ENCODE peak calls at places on chromosomes 13 and 19, in seven cellular contexts. One of them, this sample, is unnamed.

GRCh38 chr13:100983111-100983510 is 308.5 kb upstream of the TMTC4 start:
- DNase-seq in dorsolateral prefrontal cortex: no peak
- DNase-seq in astrocyte of the spinal cord: peak
- DNase-seq in ovary: no peak
- DNase-seq in stomach: no peak
- DNase-seq in brain microvascular endothelial cell: no peak
- DNase-seq in Caco-2: no peak
- DNase-seq in this sample: no peak

GRCh38 chr13:21013682-21014038 is 47.7 kb downstream of the LATS2 start:
- DNase-seq in dorsolateral prefrontal cortex: no peak
- DNase-seq in brain microvascular endothelial cell: no peak
- DNase-seq in Caco-2: no peak
- DNase-seq in astrocyte of the spinal cord: no peak
- DNase-seq in ovary: no peak
- DNase-seq in stomach: no peak
- DNase-seq in this sample: no peak

GRCh38 chr19:13228561-13228960 is 78.3 kb downstream of the IER2 start:
- DNase-seq in astrocyte of the spinal cord: no peak
- DNase-seq in dorsolateral prefrontal cortex: no peak
- DNase-seq in ovary: no peak
- DNase-seq in brain microvascular endothelial cell: no peak
- DNase-seq in stomach: no peak
- DNase-seq in Caco-2: no peak
- DNase-seq in this sample: no peak

GRCh38 chr13:57612568-57612967 is 19.0 kb upstream of the PCDH17 start:
- DNase-seq in dorsolateral prefrontal cortex: no peak
- DNase-seq in ovary: no peak
- DNase-seq in stomach: no peak
- DNase-seq in brain microvascular endothelial cell: no peak
- DNase-seq in astrocyte of the spinal cord: no peak
- DNase-seq in Caco-2: no peak
- DNase-seq in this sample: no peak

GRCh38 chr13:78409172-78409571 is 194.2 kb downstream of the POU4F1 start:
- DNase-seq in stomach: no peak
- DNase-seq in ovary: no peak
- DNase-seq in astrocyte of the spinal cord: no peak
- DNase-seq in brain microvascular endothelial cell: no peak
- DNase-seq in dorsolateral prefrontal cortex: no peak
- DNase-seq in Caco-2: no peak
- DNase-seq in this sample: no peak

GRCh38 chr13:66911411-66911939 is 318.7 kb downstream of the PCDH9 start:
- DNase-seq in ovary: no peak
- DNase-seq in stomach: no peak
- DNase-seq in Caco-2: no peak
- DNase-seq in astrocyte of the spinal cord: no peak
- DNase-seq in brain microvascular endothelial cell: no peak
- DNase-seq in dorsolateral prefrontal cortex: no peak
- DNase-seq in this sample: no peak

GRCh38 chr19:8973501-8974091 is 36.6 kb downstream of the MUC16 start:
- DNase-seq in Caco-2: peak
- DNase-seq in stomach: no peak
- DNase-seq in ovary: no peak
- DNase-seq in brain microvascular endothelial cell: peak
- DNase-seq in astrocyte of the spinal cord: no peak
- DNase-seq in dorsolateral prefrontal cortex: no peak
- DNase-seq in this sample: peak

GRCh38 chr13:91346848-91347211 is 657 bp upstream of the MIR17HG start:
- DNase-seq in brain microvascular endothelial cell: no peak
- DNase-seq in Caco-2: peak
- DNase-seq in ovary: peak
- DNase-seq in astrocyte of the spinal cord: peak
- DNase-seq in dorsolateral prefrontal cortex: peak
- DNase-seq in stomach: no peak
- DNase-seq in this sample: peak

GRCh38 chr19:41367848-41368301 is 3.9 kb upstream of the B9D2 start:
- DNase-seq in dorsolateral prefrontal cortex: no peak
- DNase-seq in brain microvascular endothelial cell: peak
- DNase-seq in stomach: no peak
- DNase-seq in ovary: no peak
- DNase-seq in Caco-2: no peak
- DNase-seq in astrocyte of the spinal cord: peak
- DNase-seq in this sample: peak

GRCh38 chr19:7940841-7941240 is 2.6 kb downstream of the TIMM44 start:
- DNase-seq in dorsolateral prefrontal cortex: no peak
- DNase-seq in stomach: no peak
- DNase-seq in ovary: no peak
- DNase-seq in astrocyte of the spinal cord: no peak
- DNase-seq in Caco-2: no peak
- DNase-seq in brain microvascular endothelial cell: no peak
- DNase-seq in this sample: no peak

GRCh38 chr19:13764101-13764807 is at the start of gene MRI1:
- DNase-seq in dorsolateral prefrontal cortex: peak
- DNase-seq in stomach: peak
- DNase-seq in Caco-2: peak
- DNase-seq in astrocyte of the spinal cord: peak
- DNase-seq in brain microvascular endothelial cell: no peak
- DNase-seq in ovary: peak
- DNase-seq in this sample: peak

GRCh38 chr19:33186835-33187540 is 7.1 kb upstream of the LRP3 start:
- DNase-seq in astrocyte of the spinal cord: no peak
- DNase-seq in ovary: no peak
- DNase-seq in Caco-2: no peak
- DNase-seq in dorsolateral prefrontal cortex: no peak
- DNase-seq in stomach: no peak
- DNase-seq in brain microvascular endothelial cell: no peak
- DNase-seq in this sample: no peak

GRCh38 chr13:45623516-45624090 is 8.1 kb upstream of the ERICH6B start:
- DNase-seq in astrocyte of the spinal cord: peak
- DNase-seq in Caco-2: peak
- DNase-seq in dorsolateral prefrontal cortex: no peak
- DNase-seq in stomach: no peak
- DNase-seq in brain microvascular endothelial cell: no peak
- DNase-seq in ovary: no peak
- DNase-seq in this sample: peak

GRCh38 chr13:52665325-52665724 is 12.7 kb downstream of the SUGT1 start:
- DNase-seq in stomach: no peak
- DNase-seq in brain microvascular endothelial cell: no peak
- DNase-seq in Caco-2: no peak
- DNase-seq in ovary: no peak
- DNase-seq in dorsolateral prefrontal cortex: no peak
- DNase-seq in astrocyte of the spinal cord: peak
- DNase-seq in this sample: peak

GRCh38 chr13:112876305-112877000 is 92.6 kb upstream of the MCF2L start:
- DNase-seq in astrocyte of the spinal cord: no peak
- DNase-seq in brain microvascular endothelial cell: no peak
- DNase-seq in ovary: no peak
- DNase-seq in dorsolateral prefrontal cortex: no peak
- DNase-seq in stomach: no peak
- DNase-seq in Caco-2: no peak
- DNase-seq in this sample: no peak

GRCh38 chr19:15038304-15038703 is 11.0 kb upstream of the CASP14 start:
- DNase-seq in brain microvascular endothelial cell: no peak
- DNase-seq in dorsolateral prefrontal cortex: no peak
- DNase-seq in astrocyte of the spinal cord: peak
- DNase-seq in ovary: no peak
- DNase-seq in Caco-2: no peak
- DNase-seq in stomach: no peak
- DNase-seq in this sample: peak

GRCh38 chr13:95235944-95236343 is 65.3 kb downstream of the ABCC4 start:
- DNase-seq in Caco-2: no peak
- DNase-seq in brain microvascular endothelial cell: no peak
- DNase-seq in stomach: no peak
- DNase-seq in ovary: no peak
- DNase-seq in astrocyte of the spinal cord: no peak
- DNase-seq in dorsolateral prefrontal cortex: no peak
- DNase-seq in this sample: no peak

GRCh38 chr19:6459356-6460098 is at the start of gene SLC25A23:
- DNase-seq in brain microvascular endothelial cell: peak
- DNase-seq in stomach: peak
- DNase-seq in ovary: peak
- DNase-seq in dorsolateral prefrontal cortex: peak
- DNase-seq in Caco-2: peak
- DNase-seq in astrocyte of the spinal cord: peak
- DNase-seq in this sample: peak

GRCh38 chr19:48629297-48629598 is 7.9 kb downstream of the DBP start:
- DNase-seq in astrocyte of the spinal cord: no peak
- DNase-seq in stomach: no peak
- DNase-seq in ovary: no peak
- DNase-seq in brain microvascular endothelial cell: no peak
- DNase-seq in Caco-2: no peak
- DNase-seq in dorsolateral prefrontal cortex: no peak
- DNase-seq in this sample: no peak

GRCh38 chr19:30344446-30345425 is 27.4 kb upstream of the ZNF536 start:
- DNase-seq in ovary: no peak
- DNase-seq in brain microvascular endothelial cell: no peak
- DNase-seq in stomach: no peak
- DNase-seq in Caco-2: no peak
- DNase-seq in dorsolateral prefrontal cortex: no peak
- DNase-seq in astrocyte of the spinal cord: no peak
- DNase-seq in this sample: no peak

GRCh38 chr19:44738161-44738535 is 10.4 kb upstream of the BCL3 start:
- DNase-seq in astrocyte of the spinal cord: no peak
- DNase-seq in ovary: no peak
- DNase-seq in brain microvascular endothelial cell: no peak
- DNase-seq in Caco-2: no peak
- DNase-seq in stomach: no peak
- DNase-seq in dorsolateral prefrontal cortex: no peak
- DNase-seq in this sample: no peak

GRCh38 chr19:44741841-44742352 is 6.6 kb upstream of the BCL3 start:
- DNase-seq in brain microvascular endothelial cell: peak
- DNase-seq in Caco-2: peak
- DNase-seq in dorsolateral prefrontal cortex: peak
- DNase-seq in ovary: peak
- DNase-seq in stomach: peak
- DNase-seq in astrocyte of the spinal cord: peak
- DNase-seq in this sample: peak

GRCh38 chr19:44740351-44740824 is 8.1 kb upstream of the BCL3 start:
- DNase-seq in stomach: no peak
- DNase-seq in astrocyte of the spinal cord: no peak
- DNase-seq in brain microvascular endothelial cell: no peak
- DNase-seq in dorsolateral prefrontal cortex: no peak
- DNase-seq in ovary: no peak
- DNase-seq in Caco-2: no peak
- DNase-seq in this sample: no peak

GRCh38 chr19:44738603-44739585 is 9.6 kb upstream of the BCL3 start:
- DNase-seq in dorsolateral prefrontal cortex: no peak
- DNase-seq in stomach: peak
- DNase-seq in ovary: no peak
- DNase-seq in Caco-2: no peak
- DNase-seq in brain microvascular endothelial cell: no peak
- DNase-seq in astrocyte of the spinal cord: no peak
- DNase-seq in this sample: no peak

DNA sequence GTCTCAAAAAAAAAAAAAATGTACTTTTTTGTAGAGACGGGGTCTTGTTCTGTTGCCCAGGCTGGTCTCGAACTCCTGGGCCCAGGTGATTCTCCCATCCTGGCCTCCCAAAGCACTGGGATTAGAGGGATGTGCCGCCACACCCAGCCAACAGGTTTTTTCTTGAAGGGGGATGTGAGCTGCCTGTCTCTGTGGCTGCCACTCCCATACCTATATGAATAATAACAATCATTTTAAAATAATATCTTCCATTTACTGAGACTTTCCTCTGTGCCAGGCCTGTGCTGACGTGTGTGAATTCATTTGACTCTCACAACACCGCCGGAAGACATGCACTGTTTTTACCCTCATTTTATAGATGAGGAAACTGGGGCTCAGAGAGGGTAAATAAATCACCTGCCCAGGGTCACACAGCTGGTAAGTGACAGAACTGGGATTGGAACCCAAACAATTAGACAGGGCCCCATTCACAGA is 7.2 kb upstream of the BCL3 start:
- DNase-seq in astrocyte of the spinal cord: no peak
- DNase-seq in stomach: no peak
- DNase-seq in ovary: no peak
- DNase-seq in dorsolateral prefrontal cortex: no peak
- DNase-seq in Caco-2: no peak
- DNase-seq in brain microvascular endothelial cell: no peak
- DNase-seq in this sample: no peak
- H3K4me3 ChIP-seq in astrocyte of the spinal cord: no peak
- H3K4me3 ChIP-seq in stomach: no peak
- H3K4me3 ChIP-seq in ovary: no peak
- H3K4me3 ChIP-seq in dorsolateral prefrontal cortex: no peak
- H3K4me3 ChIP-seq in Caco-2: no peak
- H3K4me3 ChIP-seq in brain microvascular endothelial cell: no peak
- H3K4me3 ChIP-seq in this sample: no peak

GRCh38 chr13:50170447-50171037 is 155.3 kb downstream of the KCNRG start:
- DNase-seq in brain microvascular endothelial cell: no peak
- DNase-seq in Caco-2: no peak
- DNase-seq in astrocyte of the spinal cord: peak
- DNase-seq in ovary: no peak
- DNase-seq in stomach: no peak
- DNase-seq in dorsolateral prefrontal cortex: no peak
- DNase-seq in this sample: peak
- TF ChIP-seq CTCF in brain microvascular endothelial cell: peak
- TF ChIP-seq CTCF in Caco-2: peak
- TF ChIP-seq CTCF in astrocyte of the spinal cord: peak
- TF ChIP-seq CTCF in ovary: no peak
- TF ChIP-seq CTCF in stomach: peak
- TF ChIP-seq CTCF in dorsolateral prefrontal cortex: peak
- TF ChIP-seq CTCF in this sample: peak

DNA sequence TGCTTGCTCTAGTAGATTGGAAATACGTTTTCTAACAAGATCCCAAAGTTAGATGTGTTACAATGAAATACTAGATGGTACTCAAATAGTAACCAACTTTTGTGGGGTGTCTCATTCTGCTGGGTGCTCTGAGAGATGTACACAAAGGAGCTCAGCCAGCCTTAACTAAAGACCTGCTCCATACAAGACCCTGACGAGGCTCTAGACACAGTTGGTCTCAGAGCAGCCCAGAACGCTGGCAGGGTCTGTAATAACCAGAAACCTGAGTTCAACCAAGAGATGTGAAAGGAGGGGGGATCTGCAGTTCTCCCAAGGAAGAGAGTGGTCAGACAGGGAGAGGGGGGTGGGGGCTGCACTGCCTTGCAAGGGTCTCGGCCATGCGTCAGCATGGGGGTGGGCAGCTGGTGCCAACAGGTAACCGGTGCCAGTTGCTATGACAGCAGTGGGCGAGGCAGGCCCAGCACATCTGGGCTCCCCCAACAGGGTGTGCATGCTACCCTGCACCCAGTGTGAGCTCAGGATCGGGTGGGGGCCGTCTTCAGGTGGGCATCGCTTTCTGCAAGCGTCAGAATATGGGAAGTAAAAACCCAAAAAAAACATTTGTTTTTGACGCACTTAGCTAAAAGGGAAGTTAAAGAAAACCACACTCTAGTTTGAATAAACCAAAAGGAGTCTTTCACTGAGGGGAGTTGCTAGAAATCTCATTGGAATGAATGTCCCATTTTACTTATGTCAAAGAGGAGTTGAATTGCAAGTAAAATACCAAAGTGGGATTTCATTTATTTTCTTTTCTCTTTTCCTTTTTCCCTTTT is 68.0 kb upstream of the GPR183 start:
- DNase-seq in brain microvascular endothelial cell: no peak
- DNase-seq in ovary: no peak
- DNase-seq in astrocyte of the spinal cord: no peak
- DNase-seq in Caco-2: no peak
- DNase-seq in dorsolateral prefrontal cortex: no peak
- DNase-seq in stomach: no peak
- DNase-seq in this sample: no peak
- H3K4me3 ChIP-seq in brain microvascular endothelial cell: no peak
- H3K4me3 ChIP-seq in ovary: no peak
- H3K4me3 ChIP-seq in astrocyte of the spinal cord: no peak
- H3K4me3 ChIP-seq in Caco-2: no peak
- H3K4me3 ChIP-seq in dorsolateral prefrontal cortex: no peak
- H3K4me3 ChIP-seq in stomach: no peak
- H3K4me3 ChIP-seq in this sample: no peak

GRCh38 chr19:572140-572890 is at the start of gene BSG:
- DNase-seq in Caco-2: peak
- DNase-seq in astrocyte of the spinal cord: peak
- DNase-seq in stomach: peak
- DNase-seq in brain microvascular endothelial cell: peak
- DNase-seq in ovary: peak
- DNase-seq in dorsolateral prefrontal cortex: peak
- DNase-seq in this sample: peak
- TF ChIP-seq CTCF in Caco-2: no peak
- TF ChIP-seq CTCF in astrocyte of the spinal cord: no peak
- TF ChIP-seq CTCF in stomach: no peak
- TF ChIP-seq CTCF in brain microvascular endothelial cell: no peak
- TF ChIP-seq CTCF in ovary: peak
- TF ChIP-seq CTCF in dorsolateral prefrontal cortex: peak
- TF ChIP-seq CTCF in this sample: no peak

This sample was measured in choroid plexus epithelial cell.